ENCODE peak calls at places on chromosomes 2 and 18, in seven cellular contexts. J is cardiac muscle cell; Q is A549; R is vagina; T is brain microvascular endothelial cell; I is CD8-positive, alpha-beta memory T cell; C is left ventricle myocardium inferior. D is an unnamed sample.
A peak's percentile ranks its signal among the peaks of the same experiment; 100 is the strongest.

GRCh38 chr2:170577356-170577755 is 137.8 kb upstream of the SP5 start:
- DNase-seq in C (no peak), J (no peak), R (no peak), I (no peak), T (no peak), Q (no peak), D (no peak)

GRCh38 chr18:12085786-12086185 is 7.9 kb upstream of the ANKRD62 start:
- DNase-seq in Q (no peak), I (no peak), R (no peak), C (no peak), T (no peak), J (no peak), D (no peak)

GRCh38 chr18:2900742-2901404 is 54.1 kb downstream of the EMILIN2 start:
- DNase-seq in Q (no peak), C (no peak), R (no peak), J (no peak), I (no peak), T (no peak), D (no peak)

GRCh38 chr2:175690113-175690716 is 311.9 kb downstream of the LNPK start:
- DNase-seq in T (peak; percentile 71), R (no peak), C (no peak), J (peak; percentile 78), I (no peak), Q (no peak), D (peak; percentile 50)

GRCh38 chr18:12401881-12402280 is 5.8 kb upstream of the PRELID3A start:
- DNase-seq in T (no peak), J (no peak), Q (no peak), I (no peak), C (no peak), R (no peak), D (no peak)

GRCh38 chr18:55031979-55032378 is 72.7 kb upstream of the CCDC68 start:
- DNase-seq in Q (no peak), R (no peak), T (no peak), J (no peak), C (no peak), I (no peak), D (no peak)

GRCh38 chr2:20314562-20315521 is 35.8 kb downstream of the PUM2 start:
- DNase-seq in R (no peak), J (no peak), C (no peak), T (no peak), I (no peak), Q (no peak), D (peak; percentile 20)

GRCh38 chr2:229350117-229350805 is 79.2 kb upstream of the PID1 start:
- DNase-seq in C (no peak), J (no peak), I (no peak), Q (no peak), T (no peak), R (no peak), D (no peak)

GRCh38 chr2:239758325-239758877 is 266.7 kb downstream of the NDUFA10 start:
- DNase-seq in R (no peak), C (no peak), T (peak; percentile 42), J (peak; percentile 26), Q (peak; percentile 72), I (no peak), D (peak; percentile 8)

GRCh38 chr2:29420999-29421856 is 306.0 kb downstream of the CLIP4 start:
- DNase-seq in I (no peak), R (peak; percentile 14), J (peak; percentile 14), T (no peak), Q (no peak), C (no peak), D (no peak)
- H3K27ac ChIP-seq in I (no peak overlapping the region), R (no peak overlapping the region), J (peak overlapping the region; percentile 74), T (no peak overlapping the region), Q (no peak overlapping the region), C (no peak overlapping the region), D (no peak overlapping the region)

GRCh38 chr2:156826342-156826933 is 390.3 kb downstream of the GPD2 start:
- DNase-seq in I (no peak), C (no peak), R (no peak), Q (no peak), T (peak; percentile 5), J (peak; percentile 86), D (peak; percentile 73)
- H3K27ac ChIP-seq in I (no peak overlapping the region), C (no peak overlapping the region), R (peak overlapping the region; percentile 35), Q (no peak overlapping the region), T (no peak overlapping the region), J (no peak overlapping the region), D (no peak overlapping the region)

GRCh38 chr2:212644195-212644837 is 105.7 kb upstream of the ERBB4 start:
- DNase-seq in I (no peak), T (no peak), R (no peak), Q (no peak), J (no peak), C (no peak), D (no peak)

GRCh38 chr2:212640428-212640827 is 101.8 kb upstream of the ERBB4 start:
- DNase-seq in R (no peak), C (no peak), J (no peak), I (no peak), Q (no peak), T (no peak), D (no peak)

DNA sequence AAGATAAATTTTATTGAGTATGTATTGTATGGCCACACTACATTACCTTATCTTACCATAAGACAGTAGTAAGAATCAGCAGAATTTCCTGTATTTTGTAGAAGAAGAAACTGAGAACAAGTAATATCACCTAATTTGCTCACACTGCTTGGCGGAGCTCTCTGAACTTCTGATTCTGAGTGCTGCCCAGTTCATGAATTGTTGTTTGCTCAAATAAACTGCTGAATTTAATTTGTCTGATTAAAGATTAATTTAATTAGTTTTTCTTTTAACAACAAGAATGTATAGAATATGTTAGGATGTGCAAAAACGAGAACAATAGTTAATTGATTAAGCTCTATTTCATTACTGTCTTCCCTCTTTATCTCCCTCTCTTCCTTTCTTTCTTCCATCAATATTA is 100.1 kb upstream of the ERBB4 start:
- DNase-seq in Q (no peak), T (no peak), J (no peak), R (no peak), I (no peak), C (no peak), D (no peak)
- H3K27ac ChIP-seq in Q (no peak overlapping the region), T (no peak overlapping the region), J (no peak overlapping the region), R (no peak overlapping the region), I (no peak overlapping the region), C (no peak overlapping the region), D (no peak overlapping the region)

GRCh38 chr2:207532676-207533075 is 2.9 kb downstream of the CREB1 start:
- DNase-seq in I (no peak), C (no peak), R (no peak), T (no peak), J (no peak), Q (no peak), D (no peak)
- H3K27ac ChIP-seq in I (peak overlapping the region; percentile 13), C (peak overlapping the region; percentile 94), R (peak overlapping the region; percentile 95), T (no peak overlapping the region), J (no peak overlapping the region), Q (peak overlapping the region; percentile 97), D (no peak overlapping the region)